ENCODE peak calls at places on chromosomes 2 and 18, in six cellular contexts. J, I, P, R, N and V are unnamed samples.
A peak's percentile ranks its signal among the peaks of the same experiment; 100 is the strongest.

GRCh38 chr2:130337735-130338325 is 4.9 kb upstream of the IMP4 start:
- DNase-seq in J (no peak), I (no peak), P (peak; percentile 88), R (peak; percentile 32), N (no peak), V (peak; percentile 39)

GRCh38 chr18:74488864-74489263 is 7.3 kb upstream of the CNDP2 start:
- DNase-seq in J (no peak), I (no peak), P (no peak), R (no peak), N (no peak), V (no peak)

GRCh38 chr2:167478196-167478595 is 589.9 kb downstream of the XIRP2 start:
- DNase-seq in J (no peak), I (no peak), P (no peak), R (no peak), N (no peak), V (no peak)

GRCh38 chr2:46184794-46185583 is 112.2 kb upstream of the EPAS1 start:
- DNase-seq in J (peak; percentile 26), I (no peak), P (no peak), R (no peak), N (no peak), V (no peak)

GRCh38 chr2:147649288-147649687 is 195.5 kb upstream of the ACVR2A start:
- DNase-seq in J (no peak), I (no peak), P (no peak), R (no peak), N (no peak), V (no peak)

GRCh38 chr18:62852851-62853250 is 137.5 kb downstream of the PHLPP1 start:
- DNase-seq in J (no peak), I (no peak), P (peak; percentile 52), R (peak; percentile 21), N (no peak), V (peak; percentile 29)

GRCh38 chr2:176079851-176080539 is 3.8 kb downstream of the EVX2 start:
- DNase-seq in J (no peak), I (no peak), P (peak; percentile 22), R (no peak), N (no peak), V (no peak)

GRCh38 chr2:127792805-127793204 is 18.2 kb downstream of the WDR33 start:
- DNase-seq in J (no peak), I (no peak), P (no peak), R (no peak), N (no peak), V (no peak)

GRCh38 chr2:190123956-190124355 is 61.4 kb upstream of the MSTN start:
- DNase-seq in J (no peak), I (no peak), P (peak; percentile 74), R (peak; percentile 6), N (no peak), V (peak; percentile 7)

GRCh38 chr18:77899972-77900754 is 650.5 kb downstream of the GALR1 start:
- DNase-seq in J (peak; percentile 2), I (peak; percentile 35), P (peak; percentile 18), R (peak; percentile 40), N (peak; percentile 68), V (peak; percentile 2)

GRCh38 chr2:165825041-165825440 is 31.0 kb upstream of the GALNT3 start:
- DNase-seq in J (peak; percentile 19), I (no peak), P (peak; percentile 79), R (peak; percentile 10), N (no peak), V (peak; percentile 23)

GRCh38 chr18:8876887-8877286 is 171.5 kb downstream of the MTCL1 start:
- DNase-seq in J (no peak), I (no peak), P (no peak), R (peak; percentile 79), N (no peak), V (peak; percentile 72)

GRCh38 chr2:56754627-56755026 is 570.8 kb downstream of the CCDC85A start:
- DNase-seq in J (no peak), I (no peak), P (no peak), R (no peak), N (no peak), V (no peak)

GRCh38 chr18:37502601-37503000 is 63.0 kb downstream of the CELF4 start:
- DNase-seq in J (no peak), I (no peak), P (no peak), R (no peak), N (no peak), V (no peak)

GRCh38 chr18:66346833-66347595 is 256.9 kb downstream of the CDH19 start:
- DNase-seq in J (no peak), I (no peak), P (no peak), R (no peak), N (no peak), V (no peak)

GRCh38 chr2:148674063-148675020 is 29.8 kb downstream of the EPC2 start:
- DNase-seq in J (no peak), I (peak; percentile 34), P (peak; percentile 37), R (peak; percentile 58), N (no peak), V (peak; percentile 56)

GRCh38 chr18:44636241-44636640 is 44.4 kb upstream of the SETBP1 start:
- DNase-seq in J (no peak), I (no peak), P (no peak), R (no peak), N (no peak), V (no peak)

GRCh38 chr2:235551965-235552364 is 58.1 kb downstream of the AGAP1 start:
- DNase-seq in J (peak; percentile 72), I (no peak), P (peak; percentile 41), R (peak; percentile 34), N (no peak), V (peak; percentile 37)

GRCh38 chr2:237966565-237967462 is at the start of gene UBE2F:
- DNase-seq in J (peak; percentile 95), I (peak; percentile 96), P (peak; percentile 94), R (peak; percentile 98), N (peak; percentile 97), V (peak; percentile 83)